ENCODE peak calls at places on chromosomes 12 and 14, in seven cellular contexts. W is glutamatergic neuron, R is neural crest cell, O is fibroblast of mammary gland, Z is HFFc6, K is GM12865, H is Peyer's patch. Y is an unnamed sample.

GRCh38 chr12:2963760-2964292 is 4.6 kb downstream of the TEAD4 start:
- DNase-seq in W (no peak), R (no peak), O (peak; percentile 32), Z (no peak), K (no peak), H (no peak), Y (peak; percentile 42)

GRCh38 chr12:38919191-38919590 is 13.8 kb upstream of the CPNE8 start:
- DNase-seq in W (no peak), R (no peak), O (peak; percentile 44), Z (no peak), K (no peak), H (no peak), Y (no peak)

GRCh38 chr12:69689638-69690037 is 9.5 kb downstream of the BEST3 start:
- DNase-seq in W (no peak), R (no peak), O (no peak), Z (no peak), K (no peak), H (no peak), Y (no peak)

GRCh38 chr12:5588231-5588995 is 156.5 kb downstream of the NTF3 start:
- DNase-seq in W (no peak), R (no peak), O (no peak), Z (peak; percentile 7), K (no peak), H (no peak), Y (no peak)

GRCh38 chr12:2629051-2629450 is 165.7 kb upstream of the FKBP4 start:
- DNase-seq in W (no peak), R (no peak), O (peak; percentile 25), Z (no peak), K (no peak), H (no peak), Y (no peak)

GRCh38 chr14:20624495-20625070 is 16.9 kb downstream of the OR6S1 start:
- DNase-seq in W (peak; percentile 44), R (peak; percentile 29), O (peak; percentile 83), Z (no peak), K (peak; percentile 87), H (peak; percentile 69), Y (peak; percentile 22)

GRCh38 chr12:59472273-59472672 is 123.6 kb upstream of the SLC16A7 start:
- DNase-seq in W (no peak), R (no peak), O (no peak), Z (no peak), K (no peak), H (peak; percentile 16), Y (no peak)

GRCh38 chr12:44253338-44253856 is 417.5 kb downstream of the TMEM117 start:
- DNase-seq in W (no peak), R (no peak), O (no peak), Z (no peak), K (no peak), H (no peak), Y (no peak)

GRCh38 chr12:59595097-59595496 is 732 bp upstream of the SLC16A7 start:
- DNase-seq in W (no peak), R (no peak), O (no peak), Z (no peak), K (peak; percentile 4), H (no peak), Y (no peak)

GRCh38 chr12:128840862-128841468 is 12.3 kb upstream of the GLT1D1 start:
- DNase-seq in W (no peak), R (no peak), O (no peak), Z (no peak), K (peak; percentile 80), H (no peak), Y (no peak)

GRCh38 chr12:57148469-57149308 is 1.3 kb upstream of the LRP1-AS start:
- DNase-seq in W (no peak), R (no peak), O (peak; percentile 86), Z (peak; percentile 54), K (no peak), H (no peak), Y (no peak)

GRCh38 chr12:71397433-71397954 is 42.1 kb upstream of the LGR5 start:
- DNase-seq in W (no peak), R (no peak), O (peak; percentile 11), Z (peak; percentile 23), K (no peak), H (no peak), Y (no peak)

GRCh38 chr12:42589465-42590323 is at the start of gene PRICKLE1:
- DNase-seq in W (peak; percentile 73), R (peak; percentile 48), O (peak; percentile 48), Z (no peak), K (peak; percentile 43), H (no peak), Y (peak; percentile 65)

GRCh38 chr14:45140661-45141187 is 5.0 kb downstream of the FANCM start:
- DNase-seq in W (no peak), R (no peak), O (no peak), Z (no peak), K (no peak), H (no peak), Y (no peak)

GRCh38 chr14:104137297-104138097 is 890 bp upstream of the KIF26A start:
- DNase-seq in W (peak; percentile 91), R (peak; percentile 82), O (peak; percentile 32), Z (no peak), K (peak; percentile 55), H (peak; percentile 26), Y (peak; percentile 94)

GRCh38 chr12:97164936-97165335 is 257.9 kb downstream of the NEDD1 start:
- DNase-seq in W (no peak), R (no peak), O (no peak), Z (no peak), K (no peak), H (no peak), Y (no peak)

GRCh38 chr12:86727151-86727550 is 471.0 kb upstream of the MGAT4C start:
- DNase-seq in W (no peak), R (no peak), O (peak; percentile 69), Z (no peak), K (no peak), H (no peak), Y (no peak)

GRCh38 chr12:63085120-63085519 is 65.9 kb downstream of the AVPR1A start:
- DNase-seq in W (no peak), R (no peak), O (no peak), Z (no peak), K (no peak), H (no peak), Y (no peak)
- TF ChIP-seq CTCF in W (no peak), R (no peak), O (no peak), Z (no peak), K (no peak), H (no peak), Y (no peak)

DNA sequence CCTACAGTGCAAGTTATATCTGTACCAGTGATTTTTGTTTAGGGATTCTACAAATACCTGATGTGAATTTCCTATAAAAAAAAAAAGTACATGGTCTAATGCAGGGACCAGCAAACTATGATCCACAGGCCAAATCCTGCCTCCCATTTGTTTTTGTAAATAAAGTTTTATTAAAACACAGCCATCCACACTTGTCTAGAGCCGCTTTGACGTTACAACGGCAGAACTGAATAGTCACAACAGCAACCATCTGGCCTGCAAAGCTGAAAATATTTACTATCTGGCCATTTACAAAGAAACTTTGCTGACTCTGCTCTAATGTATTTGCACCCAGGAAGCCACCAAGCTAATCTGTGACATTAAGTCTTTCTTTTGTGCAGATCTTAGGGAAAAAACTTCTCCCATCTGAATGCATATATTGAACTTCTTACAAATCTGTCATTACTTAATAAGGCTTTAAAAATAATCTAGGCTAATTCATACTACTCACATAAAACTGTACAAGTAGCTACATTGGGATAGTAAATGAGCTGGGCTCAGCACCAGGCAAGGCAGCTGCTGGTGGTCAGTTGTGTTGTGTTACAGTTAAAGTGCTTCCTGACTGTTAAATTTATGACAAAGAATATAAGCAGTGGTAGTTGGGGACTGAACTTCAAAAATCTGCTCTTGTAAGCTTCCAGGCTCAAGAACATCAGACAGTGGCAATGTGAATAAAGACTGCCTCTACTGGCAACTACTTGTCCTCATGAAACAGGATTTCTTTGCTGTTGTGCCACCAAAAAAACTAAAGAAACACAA is 303.3 kb downstream of the MED13L start:
- DNase-seq in W (no peak), R (no peak), O (no peak), Z (no peak), K (no peak), H (no peak), Y (no peak)
- TF ChIP-seq CTCF in W (no peak), R (no peak), O (no peak), Z (no peak), K (no peak), H (no peak), Y (no peak)

DNA sequence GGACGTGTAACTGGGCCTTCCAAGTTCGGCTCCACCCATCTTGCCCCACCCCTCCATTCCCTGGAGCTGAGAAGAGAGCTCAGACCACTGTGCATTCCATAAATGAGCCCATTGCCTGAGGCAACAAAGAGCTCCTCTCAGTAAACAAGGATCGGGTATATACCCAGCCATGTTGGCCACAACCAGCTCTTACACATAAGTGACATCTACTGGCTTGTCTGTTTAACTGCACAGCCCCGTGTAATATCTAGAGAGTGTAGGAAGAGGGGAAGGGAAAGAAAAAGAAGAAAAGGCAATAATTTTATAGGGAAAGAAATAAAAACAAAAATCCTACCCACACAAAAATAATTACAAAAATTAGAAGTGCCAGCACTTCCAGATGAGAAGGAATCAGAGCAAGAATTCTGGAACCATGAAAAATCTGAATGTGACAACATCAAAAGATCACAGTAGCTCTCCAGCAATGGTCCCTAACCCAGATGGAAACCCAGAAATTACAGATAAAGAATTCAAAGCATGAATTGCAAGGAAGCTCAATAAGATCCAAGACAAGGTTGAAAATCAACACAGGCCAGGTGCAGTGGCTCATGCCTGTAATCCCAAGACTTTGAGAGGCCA is 308.1 kb downstream of the RPAP3 start:
- DNase-seq in W (no peak), R (no peak), O (peak; percentile 71), Z (peak; percentile 89), K (peak; percentile 47), H (peak; percentile 52), Y (no peak)
- TF ChIP-seq CTCF in W (no peak), R (peak; percentile 48), O (peak; percentile 62), Z (peak; percentile 79), K (no peak), H (no peak), Y (no peak)

DNA sequence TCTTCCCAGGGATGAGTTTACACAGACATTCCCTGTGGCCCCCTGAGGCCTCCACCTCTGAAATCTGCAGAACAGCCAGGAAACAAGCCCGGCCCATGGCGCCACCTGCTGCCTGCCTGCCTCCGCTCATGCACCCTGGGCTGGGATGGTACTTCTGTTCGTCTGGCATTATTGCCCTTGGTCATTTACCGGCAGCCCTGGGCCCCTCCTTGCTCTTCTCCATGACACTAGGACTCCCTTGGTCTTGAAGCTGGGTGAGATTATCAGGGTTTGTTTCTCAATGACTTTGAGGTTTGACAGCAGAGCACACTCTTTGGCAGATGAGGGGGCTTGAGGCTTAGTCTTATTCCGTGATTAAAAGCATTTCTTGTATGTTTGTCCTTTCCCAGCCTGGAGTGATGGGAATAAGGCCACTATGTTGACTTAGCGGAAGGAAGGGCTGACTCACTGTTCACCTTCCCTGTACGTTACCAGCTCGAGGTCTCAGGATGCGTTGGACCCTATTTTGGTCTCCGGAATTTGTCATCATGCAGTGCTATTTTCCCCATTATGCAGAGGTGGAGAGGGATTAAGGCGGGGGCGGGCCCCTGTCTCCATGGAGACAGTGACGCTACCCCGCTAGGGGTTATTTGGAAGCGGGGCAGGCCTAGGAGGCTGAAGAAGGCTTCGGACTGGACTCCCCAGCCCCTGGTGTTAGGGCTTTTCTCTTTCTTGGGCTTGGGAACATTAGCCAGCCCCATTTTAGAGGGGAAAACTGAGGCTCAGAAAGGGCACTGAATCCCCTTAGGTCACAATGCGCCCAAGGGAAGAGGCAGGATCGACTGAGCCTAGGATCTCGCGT is 709 bp upstream of the PEX5 start:
- DNase-seq in W (peak; percentile 88), R (peak; percentile 53), O (peak; percentile 74), Z (peak; percentile 73), K (peak; percentile 62), H (peak; percentile 61), Y (peak; percentile 80)
- TF ChIP-seq CTCF in W (no peak), R (peak; percentile 75), O (peak; percentile 75), Z (peak; percentile 86), K (peak; percentile 73), H (peak; percentile 43), Y (peak; percentile 18)

GRCh38 chr12:630656-631632 is 32.3 kb downstream of the NINJ2 start:
- DNase-seq in W (no peak), R (no peak), O (no peak), Z (no peak), K (peak; percentile 93), H (peak; percentile 81), Y (no peak)
- TF ChIP-seq CTCF in W (no peak), R (no peak), O (no peak), Z (no peak), K (no peak), H (no peak), Y (no peak)

Y was measured in endothelial cell.